ENCODE peak calls at places on chromosomes 11 and 22, in five cellular contexts. L, E, A, M and X are unnamed samples.

GRCh38 chr11:14905104-14906033 is 13.3 kb upstream of the CYP2R1 start:
- DNase-seq in L (no peak), E (peak; percentile 27), A (peak; percentile 62), M (no peak), X (peak; percentile 69)

GRCh38 chr11:97361812-97362378 is 972.1 kb downstream of the JRKL start:
- DNase-seq in L (no peak), E (no peak), A (no peak), M (no peak), X (no peak)

GRCh38 chr11:60985991-60986915 is 14.8 kb downstream of the CD6 start:
- DNase-seq in L (no peak), E (peak; percentile 27), A (no peak), M (no peak), X (peak; percentile 89)

GRCh38 chr11:133986545-133986944 is 29.8 kb upstream of the IGSF9B start:
- DNase-seq in L (no peak), E (no peak), A (no peak), M (no peak), X (no peak)

GRCh38 chr11:21582791-21583190 is 610.1 kb upstream of the ANO5 start:
- DNase-seq in L (no peak), E (no peak), A (no peak), M (no peak), X (no peak)

GRCh38 chr22:39643311-39644083 is 72.9 kb downstream of the CACNA1I start:
- DNase-seq in L (no peak), E (peak; percentile 46), A (no peak), M (no peak), X (no peak)

GRCh38 chr11:765025-765801 is 12.1 kb downstream of the GATD1 start:
- DNase-seq in L (peak; percentile 80), E (peak; percentile 75), A (peak; percentile 56), M (no peak), X (peak; percentile 45)

GRCh38 chr11:65593518-65594414 is 1.8 kb downstream of the KCNK7 start:
- DNase-seq in L (peak; percentile 61), E (peak; percentile 41), A (no peak), M (no peak), X (no peak)

GRCh38 chr11:100682247-100682969 is 4.7 kb upstream of the ARHGAP42 start:
- DNase-seq in L (no peak), E (no peak), A (no peak), M (no peak), X (no peak)

GRCh38 chr11:111412293-111412692 is 33.2 kb upstream of the POU2AF1 start:
- DNase-seq in L (no peak), E (no peak), A (no peak), M (no peak), X (no peak)

GRCh38 chr11:2714463-2714800 is 14.6 kb upstream of the KCNQ1OT1 start:
- DNase-seq in L (no peak), E (no peak), A (no peak), M (no peak), X (no peak)

GRCh38 chr11:69711824-69712801 is 8.3 kb upstream of the FGF19 start:
- DNase-seq in L (no peak), E (no peak), A (no peak), M (no peak), X (no peak)

GRCh38 chr11:130675456-130675855 is 227.0 kb downstream of the ADAMTS15 start:
- DNase-seq in L (no peak), E (peak; percentile 30), A (no peak), M (no peak), X (no peak)

GRCh38 chr11:126561327-126561893 is 205.9 kb downstream of the ST3GAL4 start:
- DNase-seq in L (peak; percentile 71), E (peak; percentile 55), A (no peak), M (peak; percentile 43), X (no peak)

GRCh38 chr11:12005476-12005875 is 3.0 kb downstream of the DKK3 start:
- DNase-seq in L (no peak), E (no peak), A (no peak), M (no peak), X (no peak)

GRCh38 chr11:34783816-34784317 is 132.3 kb downstream of the APIP start:
- DNase-seq in L (no peak), E (no peak), A (peak; percentile 38), M (no peak), X (no peak)
- H3K4me3 ChIP-seq in L (no peak overlapping the region), E (no peak overlapping the region), A (no peak overlapping the region), M (no peak overlapping the region), X (no peak overlapping the region)

DNA sequence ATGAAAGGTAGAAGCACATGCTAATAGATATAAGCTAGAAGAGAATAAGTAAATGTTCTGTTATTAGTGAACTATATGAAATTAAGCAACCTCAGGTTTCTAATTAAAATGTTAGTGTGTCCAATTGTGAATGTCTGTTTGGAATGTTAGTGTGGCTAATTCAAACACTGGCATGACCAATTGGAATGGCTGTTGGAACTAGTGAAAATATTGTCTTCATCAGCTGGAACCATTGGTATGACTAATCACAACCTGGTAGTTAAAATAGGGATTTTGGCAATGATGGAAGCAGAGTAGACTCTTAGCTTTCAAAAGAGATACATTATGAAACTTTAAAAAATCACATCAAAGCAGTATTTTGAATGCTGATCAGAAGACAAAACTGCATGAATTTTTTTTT is 66.8 kb downstream of the CYB5R2 start:
- DNase-seq in L (no peak), E (no peak), A (no peak), M (no peak), X (no peak)
- H3K4me1 ChIP-seq in L (peaks cover 32% of the 10 kb centered on the region), E (no peaks in the 10 kb centered on the region), A (peaks cover 12% of the 10 kb centered on the region), M (peaks cover 4% of the 10 kb centered on the region), X (no peaks in the 10 kb centered on the region)

GRCh38 chr11:44634401-44635281 is 69.2 kb downstream of the CD82 start:
- DNase-seq in L (peak; percentile 62), E (peak; percentile 98), A (peak; percentile 86), M (no peak), X (no peak)
- H3K4me3 ChIP-seq in L (no peak overlapping the region), E (no peak overlapping the region), A (no peak overlapping the region), M (no peak overlapping the region), X (no peak overlapping the region)

GRCh38 chr11:27234043-27234668 is 128.9 kb downstream of the CCDC34 start:
- DNase-seq in L (peak; percentile 29), E (peak; percentile 83), A (no peak), M (no peak), X (no peak)

GRCh38 chr11:27234961-27235360 is 128.1 kb downstream of the CCDC34 start:
- DNase-seq in L (no peak), E (no peak), A (no peak), M (no peak), X (no peak)

GRCh38 chr11:27238811-27239210 is 124.2 kb downstream of the CCDC34 start:
- DNase-seq in L (no peak), E (no peak), A (no peak), M (no peak), X (no peak)

GRCh38 chr11:27239305-27239942 is 123.6 kb downstream of the CCDC34 start:
- DNase-seq in L (no peak), E (no peak), A (no peak), M (no peak), X (no peak)

DNA sequence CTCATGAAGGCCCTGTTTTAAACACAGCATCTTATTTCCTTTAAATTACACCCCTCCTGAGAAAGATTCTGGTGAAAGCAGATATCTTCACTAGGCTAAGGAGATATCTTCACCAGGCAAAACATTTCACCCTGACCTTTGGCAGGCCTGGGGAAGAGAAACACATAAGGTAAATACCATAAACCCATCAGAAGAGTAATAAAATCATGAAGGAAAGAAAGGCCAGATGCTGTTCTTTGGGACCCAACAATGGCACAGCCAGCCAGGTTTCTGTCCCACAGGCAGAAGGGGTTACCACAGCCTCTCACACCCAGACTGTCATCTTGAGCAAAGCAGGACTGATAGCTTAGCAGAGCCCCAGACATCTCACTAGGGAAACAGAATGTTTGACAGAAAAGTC is 125.4 kb downstream of the CCDC34 start:
- DNase-seq in L (no peak), E (no peak), A (no peak), M (no peak), X (no peak)
- H3K4me1 ChIP-seq in L (peaks cover 2% of the 10 kb centered on the region), E (peaks cover 13% of the 10 kb centered on the region), A (no peaks in the 10 kb centered on the region), M (no peaks in the 10 kb centered on the region), X (no peaks in the 10 kb centered on the region)

GRCh38 chr11:16612801-16613400 is 125.5 kb upstream of the C11orf58 start:
- DNase-seq in L (peak; percentile 43), E (no peak), A (no peak), M (no peak), X (no peak)
- H3K4me3 ChIP-seq in L (peak overlapping the region; percentile 38), E (no peak overlapping the region), A (peak overlapping the region; percentile 30), M (no peak overlapping the region), X (no peak overlapping the region)

GRCh38 chr11:67441731-67442401 is 1.4 kb downstream of the CORO1B start:
- DNase-seq in L (no peak), E (no peak), A (no peak), M (no peak), X (no peak)
- H3K4me1 ChIP-seq in L (peaks cover 4% of the 10 kb centered on the region), E (no peaks in the 10 kb centered on the region), A (no peaks in the 10 kb centered on the region), M (peaks cover 2% of the 10 kb centered on the region), X (peaks cover 60% of the 10 kb centered on the region)